ENCODE peak calls at places on chromosomes 5 and 9, in ten cellular contexts. I is A673, P is omental fat pad, K is cardiac muscle cell, D is kidney, F is GM12878, N is astrocyte of the cerebellum, Z is right lobe of liver, T is tibial artery, R is sigmoid colon. E is an unnamed sample.

GRCh38 chr9:18404482-18405029 is 69.4 kb upstream of the ADAMTSL1 start:
- DNase-seq in I (no peak), P (no peak), K (no peak), D (no peak), F (no peak), N (no peak), Z (no peak), T (no peak), R (no peak), E (no peak)

GRCh38 chr9:137411670-137412380 is 11.1 kb downstream of the EXD3 start:
- DNase-seq in I (peak; percentile 54), P (peak; percentile 55), K (no peak), D (peak; percentile 96), F (peak; percentile 43), N (peak; percentile 94), Z (peak; percentile 72), T (peak; percentile 58), R (peak; percentile 89), E (no peak)

GRCh38 chr9:13078164-13078563 is 201.3 kb downstream of the MPDZ start:
- DNase-seq in I (no peak), P (no peak), K (no peak), D (no peak), F (no peak), N (no peak), Z (no peak), T (no peak), R (no peak), E (no peak)

GRCh38 chr9:96553070-96553469 is 66.6 kb downstream of the CDC14B start:
- DNase-seq in I (no peak), P (no peak), K (no peak), D (no peak), F (no peak), N (peak; percentile 51), Z (no peak), T (no peak), R (no peak), E (no peak)

GRCh38 chr5:60887096-60887495 is 43.0 kb upstream of the ELOVL7 start:
- DNase-seq in I (no peak), P (no peak), K (no peak), D (no peak), F (no peak), N (no peak), Z (no peak), T (no peak), R (no peak), E (no peak)

GRCh38 chr5:176550275-176550831 is 1.2 kb downstream of the CDHR2 start:
- DNase-seq in I (no peak), P (no peak), K (no peak), D (peak; percentile 69), F (no peak), N (no peak), Z (no peak), T (no peak), R (no peak), E (no peak)

GRCh38 chr5:155008669-155009068 is 4.9 kb upstream of the KIF4B start:
- DNase-seq in I (no peak), P (no peak), K (no peak), D (no peak), F (no peak), N (no peak), Z (no peak), T (no peak), R (no peak), E (no peak)

GRCh38 chr5:2330731-2331130 is 420.7 kb downstream of the IRX2 start:
- DNase-seq in I (no peak), P (no peak), K (no peak), D (no peak), F (no peak), N (no peak), Z (no peak), T (no peak), R (no peak), E (no peak)

GRCh38 chr5:2783223-2783622 is 31.7 kb upstream of the IRX2 start:
- DNase-seq in I (no peak), P (no peak), K (no peak), D (no peak), F (no peak), N (no peak), Z (no peak), T (no peak), R (no peak), E (no peak)

GRCh38 chr9:134367796-134368490 is 41.7 kb downstream of the RXRA start:
- DNase-seq in I (peak; percentile 86), P (no peak), K (no peak), D (no peak), F (no peak), N (no peak), Z (no peak), T (no peak), R (no peak), E (peak; percentile 99)

GRCh38 chr5:181173420-181174342 is 26.3 kb downstream of the OR2V2 start:
- DNase-seq in I (peak; percentile 56), P (no peak), K (no peak), D (no peak), F (peak; percentile 84), N (no peak), Z (no peak), T (no peak), R (no peak), E (no peak)

GRCh38 chr9:127455299-127455992 is 4.1 kb downstream of the LRSAM1 start:
- DNase-seq in I (no peak), P (no peak), K (no peak), D (peak; percentile 18), F (no peak), N (no peak), Z (peak; percentile 75), T (no peak), R (no peak), E (no peak)

GRCh38 chr9:77210116-77210515 is 32.8 kb downstream of the VPS13A start:
- DNase-seq in I (no peak), P (no peak), K (peak; percentile 8), D (no peak), F (no peak), N (no peak), Z (no peak), T (no peak), R (no peak), E (no peak)

GRCh38 chr9:130446111-130446861 is 1.5 kb downstream of the ASS1 start:
- DNase-seq in I (peak; percentile 51), P (peak; percentile 50), K (peak; percentile 67), D (peak; percentile 91), F (no peak), N (peak; percentile 83), Z (peak; percentile 89), T (peak; percentile 87), R (peak; percentile 97), E (no peak)

GRCh38 chr9:114146735-114147134 is 8.6 kb upstream of the COL27A1 start:
- DNase-seq in I (no peak), P (no peak), K (no peak), D (no peak), F (no peak), N (no peak), Z (no peak), T (no peak), R (no peak), E (no peak)

GRCh38 chr5:159911349-159911748 is 4.9 kb upstream of the ADRA1B start:
- DNase-seq in I (no peak), P (no peak), K (peak; percentile 39), D (peak; percentile 74), F (no peak), N (no peak), Z (peak; percentile 83), T (no peak), R (no peak), E (no peak)

GRCh38 chr5:168413062-168413461 is 73.2 kb upstream of the RARS1 start:
- DNase-seq in I (no peak), P (no peak), K (no peak), D (no peak), F (no peak), N (no peak), Z (no peak), T (no peak), R (no peak), E (no peak)

GRCh38 chr9:28179893-28180292 is 606.6 kb upstream of the C9orf72 start:
- DNase-seq in I (no peak), P (no peak), K (no peak), D (no peak), F (no peak), N (no peak), Z (no peak), T (no peak), R (no peak), E (no peak)

DNA sequence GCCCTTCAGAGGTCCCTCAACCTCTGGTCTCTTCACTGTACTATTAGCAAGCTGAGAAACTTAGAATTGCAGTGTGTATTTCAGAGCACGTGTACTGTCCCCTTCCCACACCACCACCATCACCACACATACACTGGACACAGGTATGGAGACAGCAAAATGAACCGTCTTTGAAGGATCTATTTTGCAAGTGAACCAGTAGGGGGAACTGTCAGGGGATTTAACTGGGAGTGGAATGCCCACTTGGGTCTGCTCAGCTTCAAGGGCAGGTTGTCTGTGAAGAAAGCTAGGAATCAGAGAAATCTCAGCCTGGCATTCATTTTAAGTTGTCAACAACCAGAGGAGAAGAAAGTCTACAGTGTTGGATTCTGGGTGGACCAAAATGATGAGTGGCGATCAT is 147.0 kb downstream of the DCP2 start:
- DNase-seq in I (peak; percentile 30), P (no peak), K (peak; percentile 88), D (no peak), F (no peak), N (no peak), Z (no peak), T (no peak), R (no peak), E (no peak)
- TF ChIP-seq CTCF in I (peak; percentile 49), P (no peak), K (peak; percentile 13), D (peak; percentile 17), F (peak; percentile 19), N (peak; percentile 34), Z (no peak), T (no peak), R (no peak), E (peak; percentile 14)

GRCh38 chr5:151048526-151048925 is 28.1 kb downstream of the GPX3 start:
- DNase-seq in I (no peak), P (no peak), K (no peak), D (no peak), F (no peak), N (no peak), Z (peak; percentile 23), T (no peak), R (no peak), E (no peak)
- TF ChIP-seq CTCF in I (peak; percentile 22), P (no peak), K (peak; percentile 42), D (peak; percentile 25), F (no peak), N (peak; percentile 49), Z (peak; percentile 32), T (no peak), R (no peak), E (peak; percentile 7)

GRCh38 chr5:1161108-1161831 is 40.1 kb upstream of the SLC6A19 start:
- DNase-seq in I (no peak), P (no peak), K (no peak), D (no peak), F (no peak), N (no peak), Z (peak; percentile 56), T (no peak), R (no peak), E (no peak)
- TF ChIP-seq CTCF in I (no peak), P (no peak), K (no peak), D (no peak), F (no peak), N (no peak), Z (no peak), T (no peak), R (no peak), E (no peak)

DNA sequence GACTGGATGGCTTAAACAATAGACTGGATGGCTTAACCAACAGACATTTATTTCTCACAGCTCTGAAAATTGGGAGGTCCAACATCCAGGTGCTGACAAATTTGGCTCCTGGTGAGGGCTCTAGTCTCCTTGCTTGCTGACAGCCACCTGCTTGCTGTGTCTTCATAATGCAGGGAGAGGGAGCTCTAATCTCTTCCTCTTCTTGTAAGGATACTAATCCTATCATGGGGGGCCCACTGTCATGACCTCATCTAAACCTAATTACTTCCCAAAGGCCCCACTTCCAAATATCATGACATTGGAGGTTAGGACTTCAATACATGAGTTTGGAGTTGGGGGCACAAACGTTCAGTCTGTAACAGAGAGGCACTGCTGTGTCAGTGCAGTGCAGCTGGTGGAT is 26.4 kb downstream of the FOXD1 start:
- DNase-seq in I (no peak), P (no peak), K (no peak), D (no peak), F (no peak), N (no peak), Z (no peak), T (no peak), R (no peak), E (no peak)
- TF ChIP-seq CTCF in I (peak; percentile 24), P (no peak), K (no peak), D (no peak), F (no peak), N (no peak), Z (no peak), T (no peak), R (no peak), E (no peak)

E was measured in D721Med.